ENCODE peak calls at places on chromosomes 13 and 19, in ten cellular contexts. Z is stimulated activated CD8-positive, alpha-beta memory T cell treated with anti-CD3 and anti-CD28 coated beads, Interleukin-4, amount 100 ng/mL, for 1 hour; W is lower leg skin; O is bronchial epithelial cell; B is CD8-positive, alpha-beta memory T cell; J is stimulated activated CD4-positive, alpha-beta T cell treated with anti-CD3 and anti-CD28 coated beads, Interleukin-4, amount 100 ng/mL, for 4 hours; X is NCI-H774; I is adipocyte; R is hippocampal formation; M is HuH-7. D is an unnamed sample.

GRCh38 chr13:112818698-112819045 is 128.8 kb downstream of the ATP11A start:
- DNase-seq in Z (no peak), W (peak), O (no peak), B (no peak), J (no peak), X (no peak), I (no peak), R (no peak), M (no peak), D (no peak)

GRCh38 chr13:98509271-98510155 is 67.4 kb downstream of the STK24 start:
- DNase-seq in Z (peak), W (peak), O (peak), B (no peak), J (peak), X (no peak), I (peak), R (no peak), M (no peak), D (peak)

GRCh38 chr13:99760456-99760855 is 211.1 kb downstream of the ZIC5 start:
- DNase-seq in Z (no peak), W (no peak), O (no peak), B (no peak), J (no peak), X (no peak), I (no peak), R (no peak), M (no peak), D (no peak)

GRCh38 chr19:4652075-4652474 is 12.8 kb downstream of the TNFAIP8L1 start:
- DNase-seq in Z (no peak), W (no peak), O (no peak), B (no peak), J (no peak), X (no peak), I (no peak), R (no peak), M (no peak), D (no peak)

GRCh38 chr13:52711277-52711676 is 28.3 kb downstream of the CNMD start:
- DNase-seq in Z (no peak), W (no peak), O (no peak), B (no peak), J (no peak), X (no peak), I (no peak), R (no peak), M (no peak), D (no peak)

GRCh38 chr19:55649579-55650557 is 1.9 kb downstream of the CCDC106 start:
- DNase-seq in Z (no peak), W (no peak), O (no peak), B (no peak), J (no peak), X (no peak), I (no peak), R (no peak), M (no peak), D (no peak)

GRCh38 chr13:85260896-85261295 is 538.3 kb downstream of the SLITRK6 start:
- DNase-seq in Z (no peak), W (no peak), O (no peak), B (no peak), J (no peak), X (no peak), I (no peak), R (no peak), M (no peak), D (no peak)

GRCh38 chr13:34591801-34592454 is 350.1 kb upstream of the NBEA start:
- DNase-seq in Z (no peak), W (peak), O (no peak), B (no peak), J (no peak), X (no peak), I (no peak), R (peak), M (no peak), D (no peak)

GRCh38 chr19:21084343-21084742 is 2.3 kb downstream of the ZNF714 start:
- DNase-seq in Z (no peak), W (no peak), O (peak), B (no peak), J (no peak), X (no peak), I (peak), R (no peak), M (no peak), D (no peak)

GRCh38 chr19:1854542-1855039 is 6.3 kb upstream of the REXO1 start:
- DNase-seq in Z (no peak), W (peak), O (no peak), B (no peak), J (no peak), X (no peak), I (no peak), R (no peak), M (no peak), D (no peak)

GRCh38 chr13:83883061-83883523 is 818 bp upstream of the SLITRK1 start:
- DNase-seq in Z (no peak), W (no peak), O (no peak), B (no peak), J (no peak), X (peak), I (no peak), R (peak), M (no peak), D (no peak)

GRCh38 chr19:8310342-8311055 is 2.3 kb upstream of the CD320 start:
- DNase-seq in Z (no peak), W (peak), O (no peak), B (peak), J (no peak), X (no peak), I (no peak), R (no peak), M (no peak), D (no peak)

GRCh38 chr19:31818740-31819228 is 469.5 kb upstream of the TSHZ3 start:
- DNase-seq in Z (no peak), W (no peak), O (no peak), B (no peak), J (no peak), X (no peak), I (no peak), R (no peak), M (no peak), D (no peak)

GRCh38 chr19:5967994-5968430 is 9.9 kb downstream of the RANBP3 start:
- DNase-seq in Z (peak), W (no peak), O (peak), B (peak), J (peak), X (peak), I (peak), R (peak), M (peak), D (no peak)

GRCh38 chr19:48102870-48103751 is 7.5 kb downstream of the PLA2G4C start:
- DNase-seq in Z (no peak), W (no peak), O (peak), B (no peak), J (no peak), X (peak), I (peak), R (no peak), M (peak), D (no peak)

GRCh38 chr19:17950310-17951150 is 16.4 kb upstream of the KCNN1 start:
- DNase-seq in Z (peak), W (peak), O (no peak), B (peak), J (no peak), X (peak), I (peak), R (no peak), M (no peak), D (no peak)

GRCh38 chr19:12156254-12157058 is at the start of gene ZNF625:
- DNase-seq in Z (no peak), W (peak), O (peak), B (peak), J (peak), X (peak), I (peak), R (peak), M (no peak), D (peak)

GRCh38 chr13:97231832-97232201 is 9.7 kb downstream of the MBNL2 start:
- DNase-seq in Z (no peak), W (no peak), O (no peak), B (no peak), J (no peak), X (no peak), I (no peak), R (no peak), M (no peak), D (no peak)

GRCh38 chr13:110560606-110561334 is 752 bp downstream of the RAB20 start:
- DNase-seq in Z (no peak), W (no peak), O (peak), B (no peak), J (peak), X (peak), I (peak), R (no peak), M (peak), D (no peak)

GRCh38 chr19:7533281-7533819 is 2.2 kb upstream of the PNPLA6 start:
- DNase-seq in Z (no peak), W (peak), O (peak), B (no peak), J (no peak), X (no peak), I (no peak), R (no peak), M (no peak), D (no peak)